ENCODE peak calls at places on chromosomes 1 and 21, in five cellular contexts. One of them, this sample, is unnamed. For H3K4me1, the result is how much of the 10 kb centered on the place peaks cover.

GRCh38 chr1:147825586-147825985 is 65.2 kb upstream of the GJA5 start:
- DNase-seq in suprapubic skin: no peak
- DNase-seq in esophagus muscularis mucosa: no peak
- DNase-seq in CD4-positive, alpha-beta memory T cell: no peak
- DNase-seq in adrenal gland: no peak
- DNase-seq in this sample: no peak

GRCh38 chr1:247077234-247077633 is 1.4 kb downstream of the ZNF670 start:
- DNase-seq in suprapubic skin: no peak
- DNase-seq in esophagus muscularis mucosa: no peak
- DNase-seq in CD4-positive, alpha-beta memory T cell: no peak
- DNase-seq in adrenal gland: no peak
- DNase-seq in this sample: no peak

GRCh38 chr1:4054957-4055676 is 155.0 kb upstream of the C1orf174 start:
- DNase-seq in esophagus muscularis mucosa: no peak
- DNase-seq in suprapubic skin: no peak
- DNase-seq in adrenal gland: no peak
- DNase-seq in CD4-positive, alpha-beta memory T cell: no peak
- DNase-seq in this sample: no peak

GRCh38 chr1:116913941-116914340 is 4.2 kb downstream of the PTGFRN start:
- DNase-seq in suprapubic skin: no peak
- DNase-seq in adrenal gland: no peak
- DNase-seq in CD4-positive, alpha-beta memory T cell: no peak
- DNase-seq in esophagus muscularis mucosa: no peak
- DNase-seq in this sample: no peak

GRCh38 chr1:73639494-73639893 is 558.5 kb downstream of the LRRIQ3 start:
- DNase-seq in esophagus muscularis mucosa: no peak
- DNase-seq in suprapubic skin: no peak
- DNase-seq in adrenal gland: no peak
- DNase-seq in CD4-positive, alpha-beta memory T cell: no peak
- DNase-seq in this sample: no peak

GRCh38 chr1:168373869-168374268 is 93.2 kb downstream of the TBX19 start:
- DNase-seq in suprapubic skin: no peak
- DNase-seq in esophagus muscularis mucosa: no peak
- DNase-seq in CD4-positive, alpha-beta memory T cell: no peak
- DNase-seq in adrenal gland: no peak
- DNase-seq in this sample: no peak

GRCh38 chr1:209012443-209013196 is 570.9 kb upstream of the CAMK1G start:
- DNase-seq in adrenal gland: no peak
- DNase-seq in suprapubic skin: no peak
- DNase-seq in CD4-positive, alpha-beta memory T cell: no peak
- DNase-seq in esophagus muscularis mucosa: no peak
- DNase-seq in this sample: no peak

GRCh38 chr1:201756411-201756810 is 72.5 kb upstream of the IPO9 start:
- DNase-seq in suprapubic skin: no peak
- DNase-seq in esophagus muscularis mucosa: no peak
- DNase-seq in CD4-positive, alpha-beta memory T cell: no peak
- DNase-seq in adrenal gland: no peak
- DNase-seq in this sample: no peak

GRCh38 chr1:27099154-27099903 is 55.6 kb downstream of the SLC9A1 start:
- DNase-seq in suprapubic skin: no peak
- DNase-seq in esophagus muscularis mucosa: no peak
- DNase-seq in adrenal gland: peak
- DNase-seq in CD4-positive, alpha-beta memory T cell: no peak
- DNase-seq in this sample: no peak

GRCh38 chr1:10152709-10153284 is 57.6 kb upstream of the KIF1B start:
- DNase-seq in suprapubic skin: no peak
- DNase-seq in adrenal gland: peak
- DNase-seq in CD4-positive, alpha-beta memory T cell: no peak
- DNase-seq in esophagus muscularis mucosa: no peak
- DNase-seq in this sample: peak

GRCh38 chr1:53590581-53591515 is 131.6 kb downstream of the DMRTB1 start:
- DNase-seq in CD4-positive, alpha-beta memory T cell: no peak
- DNase-seq in suprapubic skin: no peak
- DNase-seq in esophagus muscularis mucosa: no peak
- DNase-seq in adrenal gland: no peak
- DNase-seq in this sample: no peak

GRCh38 chr1:173717238-173717637 is 2.5 kb downstream of the KLHL20 start:
- DNase-seq in esophagus muscularis mucosa: no peak
- DNase-seq in suprapubic skin: no peak
- DNase-seq in CD4-positive, alpha-beta memory T cell: no peak
- DNase-seq in adrenal gland: no peak
- DNase-seq in this sample: no peak

GRCh38 chr1:228977307-228977706 is 242.0 kb downstream of the RHOU start:
- DNase-seq in esophagus muscularis mucosa: no peak
- DNase-seq in suprapubic skin: peak
- DNase-seq in CD4-positive, alpha-beta memory T cell: no peak
- DNase-seq in adrenal gland: no peak
- DNase-seq in this sample: no peak

GRCh38 chr1:222880586-222880985 is 65.7 kb downstream of the DISP1 start:
- DNase-seq in esophagus muscularis mucosa: no peak
- DNase-seq in adrenal gland: no peak
- DNase-seq in suprapubic skin: no peak
- DNase-seq in CD4-positive, alpha-beta memory T cell: no peak
- DNase-seq in this sample: no peak

GRCh38 chr1:39509360-39510009 is 18.0 kb downstream of the BMP8A start:
- DNase-seq in esophagus muscularis mucosa: no peak
- DNase-seq in CD4-positive, alpha-beta memory T cell: no peak
- DNase-seq in suprapubic skin: no peak
- DNase-seq in adrenal gland: peak
- DNase-seq in this sample: peak

GRCh38 chr1:39943471-39944290 is 11.3 kb upstream of the MFSD2A start:
- DNase-seq in adrenal gland: no peak
- DNase-seq in CD4-positive, alpha-beta memory T cell: no peak
- DNase-seq in suprapubic skin: no peak
- DNase-seq in esophagus muscularis mucosa: no peak
- DNase-seq in this sample: no peak

GRCh38 chr1:235328271-235329138 is at the start of gene GGPS1:
- DNase-seq in esophagus muscularis mucosa: peak
- DNase-seq in suprapubic skin: peak
- DNase-seq in adrenal gland: peak
- DNase-seq in CD4-positive, alpha-beta memory T cell: peak
- DNase-seq in this sample: peak

GRCh38 chr1:59292557-59292956 is 4.3 kb upstream of the FGGY start:
- DNase-seq in CD4-positive, alpha-beta memory T cell: no peak
- DNase-seq in adrenal gland: peak
- DNase-seq in esophagus muscularis mucosa: no peak
- DNase-seq in suprapubic skin: peak
- DNase-seq in this sample: peak

GRCh38 chr1:89065077-89065868 is at the start of gene GBP1:
- DNase-seq in suprapubic skin: no peak
- DNase-seq in CD4-positive, alpha-beta memory T cell: peak
- DNase-seq in adrenal gland: peak
- DNase-seq in esophagus muscularis mucosa: no peak
- DNase-seq in this sample: peak

GRCh38 chr1:147243228-147243685 is 773 bp downstream of the CHD1L start:
- DNase-seq in esophagus muscularis mucosa: peak
- DNase-seq in CD4-positive, alpha-beta memory T cell: no peak
- DNase-seq in suprapubic skin: no peak
- DNase-seq in adrenal gland: peak
- DNase-seq in this sample: no peak

GRCh38 chr1:56509713-56510641 is 69.4 kb downstream of the PLPP3 start:
- DNase-seq in suprapubic skin: no peak
- DNase-seq in CD4-positive, alpha-beta memory T cell: no peak
- DNase-seq in esophagus muscularis mucosa: no peak
- DNase-seq in adrenal gland: no peak
- DNase-seq in this sample: no peak

GRCh38 chr1:91729621-91730348 is 156.2 kb downstream of the TGFBR3 start:
- DNase-seq in adrenal gland: no peak
- DNase-seq in CD4-positive, alpha-beta memory T cell: no peak
- DNase-seq in esophagus muscularis mucosa: no peak
- DNase-seq in suprapubic skin: no peak
- DNase-seq in this sample: no peak

GRCh38 chr1:108075055-108075454 is 110.1 kb upstream of the VAV3 start:
- DNase-seq in adrenal gland: no peak
- DNase-seq in suprapubic skin: no peak
- DNase-seq in CD4-positive, alpha-beta memory T cell: no peak
- DNase-seq in esophagus muscularis mucosa: no peak
- DNase-seq in this sample: peak

GRCh38 chr1:117540532-117540931 is 65.3 kb upstream of the TENT5C start:
- DNase-seq in suprapubic skin: no peak
- DNase-seq in adrenal gland: no peak
- DNase-seq in CD4-positive, alpha-beta memory T cell: no peak
- DNase-seq in esophagus muscularis mucosa: no peak
- DNase-seq in this sample: no peak

GRCh38 chr1:206584265-206584648 is 28.0 kb downstream of the EIF2D start:
- DNase-seq in suprapubic skin: peak
- DNase-seq in esophagus muscularis mucosa: no peak
- DNase-seq in adrenal gland: no peak
- DNase-seq in CD4-positive, alpha-beta memory T cell: no peak
- DNase-seq in this sample: no peak

GRCh38 chr1:206581571-206581981 is 30.7 kb downstream of the EIF2D start:
- DNase-seq in esophagus muscularis mucosa: no peak
- DNase-seq in adrenal gland: no peak
- DNase-seq in CD4-positive, alpha-beta memory T cell: peak
- DNase-seq in suprapubic skin: peak
- DNase-seq in this sample: no peak

GRCh38 chr1:206582537-206583460 is 29.5 kb downstream of the EIF2D start:
- DNase-seq in suprapubic skin: peak
- DNase-seq in esophagus muscularis mucosa: no peak
- DNase-seq in adrenal gland: no peak
- DNase-seq in CD4-positive, alpha-beta memory T cell: no peak
- DNase-seq in this sample: no peak

GRCh38 chr1:206580438-206581113 is 31.7 kb downstream of the EIF2D start:
- DNase-seq in suprapubic skin: peak
- DNase-seq in adrenal gland: no peak
- DNase-seq in CD4-positive, alpha-beta memory T cell: no peak
- DNase-seq in esophagus muscularis mucosa: no peak
- DNase-seq in this sample: no peak

GRCh38 chr1:206583461-206584264 is 28.6 kb downstream of the EIF2D start:
- DNase-seq in CD4-positive, alpha-beta memory T cell: peak
- DNase-seq in suprapubic skin: peak
- DNase-seq in adrenal gland: peak
- DNase-seq in esophagus muscularis mucosa: peak
- DNase-seq in this sample: peak
- H3K4me1 ChIP-seq in CD4-positive, alpha-beta memory T cell: half or more
- H3K4me1 ChIP-seq in suprapubic skin: half or more
- H3K4me1 ChIP-seq in adrenal gland: under half
- H3K4me1 ChIP-seq in esophagus muscularis mucosa: under half
- H3K4me1 ChIP-seq in this sample: under half

GRCh38 chr21:41369915-41370839 is 8.3 kb downstream of the MX2 start:
- DNase-seq in CD4-positive, alpha-beta memory T cell: peak
- DNase-seq in adrenal gland: no peak
- DNase-seq in suprapubic skin: no peak
- DNase-seq in esophagus muscularis mucosa: no peak
- DNase-seq in this sample: no peak

GRCh38 chr21:41367598-41368360 is 6.0 kb downstream of the MX2 start:
- DNase-seq in suprapubic skin: no peak
- DNase-seq in esophagus muscularis mucosa: no peak
- DNase-seq in adrenal gland: no peak
- DNase-seq in CD4-positive, alpha-beta memory T cell: no peak
- DNase-seq in this sample: no peak

GRCh38 chr21:41370840-41371697 is 9.2 kb downstream of the MX2 start:
- DNase-seq in esophagus muscularis mucosa: no peak
- DNase-seq in adrenal gland: no peak
- DNase-seq in CD4-positive, alpha-beta memory T cell: no peak
- DNase-seq in suprapubic skin: no peak
- DNase-seq in this sample: no peak

GRCh38 chr21:41368361-41369104 is 6.7 kb downstream of the MX2 start:
- DNase-seq in suprapubic skin: no peak
- DNase-seq in adrenal gland: no peak
- DNase-seq in CD4-positive, alpha-beta memory T cell: no peak
- DNase-seq in esophagus muscularis mucosa: no peak
- DNase-seq in this sample: no peak

DNA sequence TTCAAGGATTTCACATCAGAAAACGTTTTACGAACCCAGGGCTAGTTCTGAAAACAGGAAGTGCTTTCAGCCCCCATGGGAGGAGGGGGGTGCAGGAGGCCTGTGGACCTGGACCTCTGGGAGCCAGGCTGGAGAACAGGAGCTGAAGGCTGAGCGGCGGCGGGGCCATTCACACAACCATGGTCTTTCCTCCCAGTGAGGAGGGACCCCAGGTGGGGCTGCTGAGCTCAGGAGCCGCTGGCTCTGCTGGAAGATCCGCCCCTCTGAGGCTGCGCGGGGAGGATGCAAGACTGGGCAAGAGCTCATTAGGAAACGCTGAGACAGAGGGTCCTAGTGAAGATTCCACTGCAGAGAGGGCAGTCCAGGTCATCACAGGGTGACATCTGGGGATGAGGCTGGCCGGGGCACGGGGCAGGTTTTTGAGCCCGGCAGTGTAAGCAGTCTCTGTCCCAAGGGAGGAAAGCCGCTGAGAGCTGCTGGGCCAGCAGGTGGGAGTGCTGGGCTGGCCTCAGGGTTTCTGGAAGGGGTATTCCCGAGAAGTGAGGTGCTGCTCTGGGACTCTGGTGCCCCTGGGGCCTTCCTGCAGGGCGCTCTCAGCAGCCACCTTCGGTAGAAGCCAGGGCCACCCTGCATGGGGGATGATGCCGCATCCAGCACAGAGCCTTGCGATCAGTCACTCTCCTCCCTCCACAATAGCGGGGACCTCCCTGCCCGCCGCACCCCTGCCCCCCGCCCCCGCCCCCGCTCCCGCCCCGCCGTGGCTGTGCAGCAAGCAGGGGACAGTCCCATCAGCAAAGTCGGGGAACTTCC is 7.5 kb downstream of the MX2 start:
- DNase-seq in suprapubic skin: no peak
- DNase-seq in CD4-positive, alpha-beta memory T cell: peak
- DNase-seq in esophagus muscularis mucosa: no peak
- DNase-seq in adrenal gland: no peak
- DNase-seq in this sample: no peak
- H3K4me3 ChIP-seq in suprapubic skin: peak
- H3K4me3 ChIP-seq in CD4-positive, alpha-beta memory T cell: peak
- H3K4me3 ChIP-seq in esophagus muscularis mucosa: peak
- H3K4me3 ChIP-seq in adrenal gland: no peak
- H3K4me3 ChIP-seq in this sample: no peak

GRCh38 chr1:21899972-21900371 is 37.1 kb downstream of the HSPG2 start:
- DNase-seq in esophagus muscularis mucosa: no peak
- DNase-seq in CD4-positive, alpha-beta memory T cell: no peak
- DNase-seq in suprapubic skin: no peak
- DNase-seq in adrenal gland: no peak
- DNase-seq in this sample: no peak
- H3K4me1 ChIP-seq in esophagus muscularis mucosa: half or more
- H3K4me1 ChIP-seq in CD4-positive, alpha-beta memory T cell: under half
- H3K4me1 ChIP-seq in suprapubic skin: half or more
- H3K4me1 ChIP-seq in adrenal gland: under half
- H3K4me1 ChIP-seq in this sample: under half

GRCh38 chr1:159015440-159015909 is 5.8 kb downstream of the IFI16 start:
- DNase-seq in esophagus muscularis mucosa: no peak
- DNase-seq in suprapubic skin: peak
- DNase-seq in adrenal gland: peak
- DNase-seq in CD4-positive, alpha-beta memory T cell: peak
- DNase-seq in this sample: peak
- H3K4me3 ChIP-seq in esophagus muscularis mucosa: no peak
- H3K4me3 ChIP-seq in suprapubic skin: peak
- H3K4me3 ChIP-seq in adrenal gland: no peak
- H3K4me3 ChIP-seq in CD4-positive, alpha-beta memory T cell: no peak
- H3K4me3 ChIP-seq in this sample: peak

DNA sequence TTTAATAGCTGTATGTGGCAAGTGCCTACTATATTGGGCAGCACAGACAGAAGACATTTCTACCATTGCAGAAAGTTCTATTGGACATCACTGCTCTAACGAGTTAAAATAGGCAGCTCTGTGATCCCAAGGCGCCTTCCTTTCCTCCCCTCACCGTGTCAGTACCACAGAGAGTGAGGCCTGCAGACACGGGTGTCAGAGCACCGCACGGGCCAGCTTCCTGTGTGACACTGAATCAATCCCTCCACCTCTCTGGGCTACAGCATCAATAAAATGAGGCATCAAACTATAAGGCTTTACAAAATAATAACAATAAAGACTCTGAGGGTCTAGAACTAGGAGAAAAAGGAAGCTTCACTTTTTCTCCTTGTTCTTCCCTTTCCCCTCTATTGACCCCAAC is 246.7 kb downstream of the FOXD2 start:
- DNase-seq in suprapubic skin: peak
- DNase-seq in CD4-positive, alpha-beta memory T cell: no peak
- DNase-seq in adrenal gland: no peak
- DNase-seq in esophagus muscularis mucosa: no peak
- DNase-seq in this sample: no peak
- H3K4me1 ChIP-seq in suprapubic skin: under half
- H3K4me1 ChIP-seq in CD4-positive, alpha-beta memory T cell: under half
- H3K4me1 ChIP-seq in adrenal gland: under half
- H3K4me1 ChIP-seq in esophagus muscularis mucosa: under half
- H3K4me1 ChIP-seq in this sample: under half